ENCODE peak calls at places on chromosomes 7 and 10, in four cellular contexts. X, F, E and S are unnamed samples.

GRCh38 chr10:86775056-86775858 is 18.8 kb downstream of the BMPR1A start:
- DNase-seq in X (peak), F (peak), E (no peak), S (no peak)

GRCh38 chr7:155953781-155954549 is 141.7 kb upstream of the SHH start:
- DNase-seq in X (no peak), E (no peak), F (no peak), S (no peak)

GRCh38 chr7:29342761-29343160 is 148.2 kb downstream of the CHN2 start:
- DNase-seq in F (no peak), E (no peak), X (no peak), S (no peak)

GRCh38 chr10:10479465-10479864 is 538.2 kb upstream of the CELF2 start:
- DNase-seq in X (no peak), F (no peak), E (no peak), S (no peak)

GRCh38 chr7:131289051-131289450 is 38.6 kb upstream of the MKLN1 start:
- DNase-seq in E (no peak), X (no peak), F (no peak), S (no peak)

GRCh38 chr10:132882069-132882468 is 60.3 kb downstream of the CFAP46 start:
- DNase-seq in F (no peak), E (no peak), X (no peak), S (no peak)

GRCh38 chr10:6385683-6386082 is 183.0 kb downstream of the PFKFB3 start:
- DNase-seq in X (no peak), E (no peak), F (peak), S (no peak)

GRCh38 chr10:50403074-50403473 is 151.8 kb upstream of the ASAH2 start:
- DNase-seq in X (no peak), E (no peak), F (no peak), S (no peak)

GRCh38 chr7:158067219-158067930 is 520.2 kb downstream of the PTPRN2 start:
- DNase-seq in X (no peak), F (no peak), E (no peak), S (no peak)

GRCh38 chr7:132720835-132721234 is 144.6 kb upstream of the PLXNA4 start:
- DNase-seq in F (no peak), X (no peak), E (no peak), S (no peak)

GRCh38 chr10:93816123-93816747 is 58.5 kb downstream of the LGI1 start:
- DNase-seq in E (peak), F (peak), X (no peak), S (no peak)

GRCh38 chr10:107616031-107616430 is 451.5 kb upstream of the SORCS1 start:
- DNase-seq in F (no peak), X (no peak), E (no peak), S (no peak)

GRCh38 chr10:112335104-112335840 is 38.6 kb upstream of the ACSL5 start:
- DNase-seq in E (no peak), F (peak), X (no peak), S (no peak)

GRCh38 chr7:157000047-157000726 is 10.3 kb downstream of the MNX1 start:
- DNase-seq in X (no peak), F (no peak), E (peak), S (no peak)

GRCh38 chr7:69912846-69913245 is 314.6 kb downstream of the AUTS2 start:
- DNase-seq in X (no peak), E (no peak), F (no peak), S (no peak)

GRCh38 chr7:37118029-37118428 is 330.6 kb downstream of the ELMO1 start:
- DNase-seq in F (no peak), E (no peak), X (no peak), S (no peak)

GRCh38 chr10:132506711-132507466 is 30.7 kb upstream of the INPP5A start:
- DNase-seq in E (no peak), F (no peak), X (no peak), S (no peak)

GRCh38 chr10:74439213-74439612 is 288.2 kb downstream of the ADK start:
- DNase-seq in E (no peak), X (no peak), F (no peak), S (no peak)

GRCh38 chr7:6284461-6285360 is 12.3 kb upstream of the CYTH3 start:
- DNase-seq in E (no peak), F (peak), X (no peak), S (no peak)

GRCh38 chr10:28678687-28679457 is 1.6 kb downstream of the BAMBI start:
- DNase-seq in X (no peak), E (no peak), F (no peak), S (no peak)

GRCh38 chr10:71234970-71235681 is 22.8 kb downstream of the UNC5B start:
- DNase-seq in F (no peak), X (no peak), E (no peak), S (no peak)

GRCh38 chr7:35983585-35983984 is 169.5 kb upstream of the EEPD1 start:
- DNase-seq in E (no peak), F (no peak), X (no peak), S (no peak)

GRCh38 chr7:133977409-133978274 is 149.5 kb upstream of the LRGUK start:
- DNase-seq in E (no peak), X (no peak), F (peak), S (no peak)

GRCh38 chr7:116653204-116653603 is 18.8 kb upstream of the MET start:
- DNase-seq in X (no peak), F (peak), E (no peak), S (no peak)

GRCh38 chr10:34666008-34666700 is 148.9 kb downstream of the PARD3 start:
- DNase-seq in E (peak), X (peak), F (peak), S (peak)

GRCh38 chr10:4234661-4235060 is 449.7 kb upstream of the KLF6 start:
- DNase-seq in E (no peak), F (peak), X (no peak), S (no peak)

GRCh38 chr10:36066102-36066501 is 424.0 kb upstream of the FZD8 start:
- DNase-seq in X (no peak), E (no peak), F (no peak), S (no peak)

GRCh38 chr7:92567460-92567859 is 22.7 kb downstream of the FAM133B start:
- DNase-seq in E (no peak), X (no peak), F (no peak), S (no peak)

GRCh38 chr7:100563809-100564400 is 9.8 kb downstream of the SAP25 start:
- DNase-seq in E (peak), F (peak), X (no peak), S (no peak)

GRCh38 chr10:624605-625334 is 64.7 kb downstream of the DIP2C start:
- DNase-seq in X (no peak), E (peak), F (no peak), S (no peak)

GRCh38 chr10:100053686-100054460 is 27.8 kb downstream of the CPN1 start:
- DNase-seq in X (no peak), F (no peak), E (no peak), S (no peak)

GRCh38 chr10:15824498-15824897 is 35.8 kb downstream of the MINDY3 start:
- DNase-seq in E (no peak), X (no peak), F (peak), S (no peak)

GRCh38 chr10:59323036-59323459 is 39.3 kb downstream of the FAM13C start:
- DNase-seq in F (no peak), E (peak), X (no peak), S (no peak)

GRCh38 chr10:78365711-78366110 is 332.0 kb downstream of the RPS24 start:
- DNase-seq in F (no peak), X (no peak), E (no peak), S (no peak)

GRCh38 chr10:102311025-102311420 is 65.7 kb downstream of the GBF1 start:
- DNase-seq in F (no peak), E (no peak), X (no peak), S (no peak)

GRCh38 chr7:128410092-128410665 is 397 bp upstream of the IMPDH1 start:
- DNase-seq in X (no peak), E (peak), F (peak), S (no peak)

GRCh38 chr7:148151778-148152177 is 438.8 kb upstream of the C7orf33 start:
- DNase-seq in X (no peak), E (no peak), F (no peak), S (no peak)
- TF ChIP-seq CTCF in X (no peak), E (no peak), F (no peak), S (no peak)

GRCh38 chr10:128150551-128150950 is 24.3 kb upstream of the MKI67 start:
- DNase-seq in X (no peak), E (no peak), F (no peak), S (no peak)

GRCh38 chr10:128147669-128148068 is 21.4 kb upstream of the MKI67 start:
- DNase-seq in E (no peak), X (no peak), F (no peak), S (no peak)

GRCh38 chr10:128151031-128151430 is 24.8 kb upstream of the MKI67 start:
- DNase-seq in F (no peak), X (no peak), E (no peak), S (no peak)

GRCh38 chr10:128149267-128149666 is 23.0 kb upstream of the MKI67 start:
- DNase-seq in X (no peak), E (no peak), F (no peak), S (no peak)

GRCh38 chr10:128150045-128150493 is 23.8 kb upstream of the MKI67 start:
- DNase-seq in X (no peak), E (peak), F (peak), S (no peak)
- H3K4me3 ChIP-seq in X (peak), E (peak), F (peak), S (peak)

GRCh38 chr7:45217358-45217757 is 59.8 kb downstream of the RAMP3 start:
- DNase-seq in F (peak), X (no peak), E (no peak), S (no peak)
- TF ChIP-seq CTCF in F (peak), X (peak), E (no peak), S (no peak)

GRCh38 chr7:151867912-151868804 is 8.8 kb downstream of the PRKAG2 start:
- DNase-seq in X (no peak), F (no peak), E (no peak), S (no peak)

GRCh38 chr7:151869457-151869856 is 7.5 kb downstream of the PRKAG2 start:
- DNase-seq in F (no peak), E (no peak), X (no peak), S (no peak)

GRCh38 chr7:151869968-151870918 is 6.7 kb downstream of the PRKAG2 start:
- DNase-seq in E (no peak), X (no peak), F (peak), S (no peak)

GRCh38 chr7:151866761-151867650 is 9.9 kb downstream of the PRKAG2 start:
- DNase-seq in X (no peak), F (no peak), E (no peak), S (no peak)

DNA sequence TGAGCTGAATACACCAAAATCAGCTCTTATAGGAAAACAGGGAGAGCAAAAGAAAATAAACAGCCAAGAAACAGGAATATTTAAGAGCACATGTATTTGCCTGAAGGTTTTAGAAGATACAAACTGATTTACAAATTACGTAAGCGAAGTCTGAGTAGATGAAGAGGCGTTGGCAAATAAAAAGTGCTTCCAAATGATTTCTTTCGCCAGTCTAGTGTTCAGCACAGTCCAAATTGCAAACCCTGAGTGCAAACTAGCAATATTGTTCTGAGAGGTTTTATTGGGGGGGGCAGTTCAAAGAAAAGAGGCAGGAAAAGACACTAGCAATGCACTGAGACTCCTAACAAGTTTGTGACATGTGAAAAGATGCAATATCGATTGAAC is 8.1 kb downstream of the PRKAG2 start:
- DNase-seq in F (no peak), E (no peak), X (no peak), S (no peak)
- H3K4me3 ChIP-seq in F (no peak), E (no peak), X (no peak), S (no peak)

GRCh38 chr7:30869794-30870491 is 41.7 kb upstream of the AQP1 start:
- DNase-seq in F (no peak), E (no peak), X (no peak), S (no peak)
- TF ChIP-seq CTCF in F (no peak), E (no peak), X (no peak), S (no peak)

GRCh38 chr7:30598121-30598876 is 3.6 kb downstream of the GARS1 start:
- DNase-seq in F (no peak), X (no peak), E (no peak), S (no peak)
- H3K4me3 ChIP-seq in F (peak), X (no peak), E (no peak), S (no peak)

GRCh38 chr7:103877565-103877964 is 111.9 kb downstream of the RELN start:
- DNase-seq in X (no peak), F (no peak), E (no peak), S (no peak)
- TF ChIP-seq CTCF in X (no peak), F (no peak), E (no peak), S (peak)